ENCODE peak calls at places on chromosomes 7 and 10, in five cellular contexts. F is HepG2, B is A549, M is NB4, H is K562. V is an unnamed sample.

GRCh38 chr7:143382791-143383641 is 1.9 kb downstream of the ZYX start:
- DNase-seq in B (no peak), F (no peak), M (no peak), H (no peak), V (no peak)

GRCh38 chr10:94129393-94130130 is 135.8 kb downstream of the PLCE1 start:
- DNase-seq in M (no peak), B (peak), H (no peak), F (no peak), V (no peak)

GRCh38 chr7:112079671-112080070 is 126.5 kb downstream of the DOCK4 start:
- DNase-seq in B (no peak), M (no peak), H (no peak), F (no peak), V (no peak)

GRCh38 chr7:98251251-98251843 is 685 bp downstream of the TECPR1 start:
- DNase-seq in H (peak), B (no peak), F (peak), M (peak), V (peak)

GRCh38 chr10:70617798-70618568 is 15.4 kb upstream of the PRF1 start:
- DNase-seq in B (no peak), M (no peak), H (no peak), F (no peak), V (no peak)

GRCh38 chr7:48074231-48074654 is 14.8 kb upstream of the UPP1 start:
- DNase-seq in F (no peak), H (no peak), M (no peak), B (no peak), V (no peak)

GRCh38 chr10:49089789-49090595 is 25.3 kb downstream of the VSTM4 start:
- DNase-seq in F (no peak), B (no peak), H (no peak), M (no peak), V (no peak)

GRCh38 chr7:140304071-140304799 is 94.1 kb downstream of the SLC37A3 start:
- DNase-seq in F (peak), B (no peak), M (peak), H (peak), V (peak)

GRCh38 chr10:71077143-71077581 is 135.2 kb upstream of the UNC5B start:
- DNase-seq in M (no peak), H (no peak), B (no peak), F (no peak), V (no peak)

GRCh38 chr7:130288829-130289228 is 4.1 kb upstream of the CPA4 start:
- DNase-seq in B (no peak), H (peak), M (peak), F (peak), V (no peak)

GRCh38 chr7:87312215-87312865 is 33.1 kb upstream of the CROT start:
- DNase-seq in H (peak), B (peak), F (peak), M (peak), V (peak)

GRCh38 chr7:134083766-134084487 is 43.2 kb upstream of the LRGUK start:
- DNase-seq in H (peak), M (peak), B (no peak), F (no peak), V (no peak)

GRCh38 chr7:132653364-132653930 is 77.2 kb upstream of the PLXNA4 start:
- DNase-seq in M (peak), B (no peak), H (no peak), F (no peak), V (no peak)

GRCh38 chr10:104054430-104054829 is 31.2 kb downstream of the COL17A1 start:
- DNase-seq in B (peak), M (no peak), H (no peak), F (no peak), V (peak)

GRCh38 chr7:27774717-27775328 is 34.9 kb downstream of the TAX1BP1 start:
- DNase-seq in H (peak), F (peak), B (no peak), M (peak), V (peak)

GRCh38 chr10:51250278-51250914 is 176.1 kb downstream of the PRKG1 start:
- DNase-seq in H (no peak), M (peak), B (no peak), F (no peak), V (no peak)

GRCh38 chr10:84097787-84098353 is 41.4 kb upstream of the GHITM start:
- DNase-seq in B (no peak), H (no peak), M (peak), F (no peak), V (peak)

GRCh38 chr10:114258274-114258840 is 19.3 kb downstream of the VWA2 start:
- DNase-seq in F (no peak), H (no peak), M (no peak), B (no peak), V (no peak)

GRCh38 chr7:92788559-92789183 is 47.7 kb downstream of the CDK6 start:
- DNase-seq in F (no peak), M (peak), H (peak), B (no peak), V (no peak)

GRCh38 chr10:124150807-124151417 is 57.5 kb upstream of the CHST15 start:
- DNase-seq in H (no peak), B (no peak), M (no peak), F (no peak), V (no peak)

GRCh38 chr10:526651-527312 is 162.7 kb downstream of the DIP2C start:
- DNase-seq in M (peak), H (peak), F (no peak), B (no peak), V (no peak)
- TF ChIP-seq CTCF in M (peak), H (peak), F (peak), B (no peak), V (no peak)

DNA sequence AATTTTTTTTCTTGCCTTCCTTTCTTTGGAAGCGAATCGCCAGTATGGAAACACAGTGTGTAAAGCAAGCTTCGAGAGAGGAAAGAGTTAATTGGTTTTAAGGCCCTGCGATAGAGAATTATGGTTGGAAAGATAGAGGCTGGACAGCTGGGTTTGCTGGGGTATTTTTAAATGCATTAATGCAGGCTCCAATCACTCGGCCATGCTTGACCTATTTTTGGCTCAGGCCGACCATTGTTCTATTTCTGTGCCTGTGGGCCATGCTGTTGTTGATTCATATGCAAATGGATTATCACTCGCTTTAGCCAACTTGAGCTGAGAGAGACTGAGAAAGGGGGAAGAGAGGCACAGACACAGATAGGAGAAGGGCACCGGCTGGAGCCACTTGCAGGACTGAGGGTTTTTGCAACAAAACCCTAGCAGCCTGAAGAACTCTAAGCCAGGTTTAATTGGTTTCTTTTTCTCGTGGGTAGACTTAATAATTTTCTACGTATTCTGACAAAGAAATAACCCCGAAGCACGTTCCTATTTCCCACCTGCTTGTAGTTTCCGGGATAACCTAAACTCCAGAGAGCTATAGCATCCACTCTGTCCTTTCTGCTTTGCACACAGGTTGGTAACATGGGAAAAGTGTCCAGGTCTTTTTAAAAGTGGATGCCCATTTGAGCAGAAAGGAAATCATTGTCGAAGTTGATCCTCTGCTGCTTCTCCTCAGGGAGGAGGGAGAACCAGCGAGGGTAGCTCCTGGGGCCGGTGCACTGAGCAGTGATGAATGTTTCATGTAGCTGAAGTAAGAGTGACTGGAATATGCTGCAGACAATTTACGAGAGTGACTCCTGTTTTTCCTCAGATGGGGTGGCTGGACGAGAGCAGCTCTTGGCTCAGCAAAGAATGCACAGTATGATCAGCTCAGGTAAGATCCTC is at the start of gene HDAC9:
- DNase-seq in H (no peak), B (no peak), F (no peak), M (peak), V (peak)
- TF ChIP-seq MYC in H (no peak), B (no peak), F (no peak), M (no peak), V (no peak)

GRCh38 chr10:53453196-53453595 is 680.6 kb upstream of the MBL2 start:
- DNase-seq in F (peak), H (no peak), M (peak), B (no peak), V (no peak)
- TF ChIP-seq CTCF in F (no peak), H (no peak), M (peak), B (no peak), V (no peak)

DNA sequence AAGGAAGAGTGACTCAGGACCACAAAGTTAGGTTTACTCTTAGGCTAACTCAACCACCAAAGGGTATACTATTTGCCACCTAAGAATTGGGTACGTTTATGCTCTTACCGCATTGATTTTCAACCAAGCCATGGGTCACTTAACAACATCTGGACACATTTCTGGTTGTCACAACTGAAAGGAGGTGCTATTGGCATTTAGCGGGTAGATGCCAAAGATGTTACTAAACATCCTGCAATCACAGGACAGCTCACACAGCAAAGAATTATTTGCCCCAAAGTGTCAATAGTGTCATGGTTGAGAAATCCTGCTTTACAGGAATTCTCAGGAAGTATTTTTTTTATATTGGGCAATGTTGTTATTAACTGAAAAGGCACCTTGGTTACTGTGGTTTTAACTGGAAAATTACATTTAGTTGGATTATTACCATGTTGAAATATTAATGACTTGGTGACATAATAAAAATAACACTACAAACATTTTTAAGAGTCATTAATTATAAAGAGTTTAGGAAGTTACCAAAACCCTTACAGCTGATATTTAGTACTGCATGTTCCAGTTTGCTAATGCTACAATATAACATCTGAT is 185.0 kb upstream of the TMEM196 start:
- DNase-seq in F (peak), M (no peak), H (no peak), B (peak), V (peak)
- TF ChIP-seq MYC in F (no peak), M (no peak), H (no peak), B (no peak), V (no peak)

DNA sequence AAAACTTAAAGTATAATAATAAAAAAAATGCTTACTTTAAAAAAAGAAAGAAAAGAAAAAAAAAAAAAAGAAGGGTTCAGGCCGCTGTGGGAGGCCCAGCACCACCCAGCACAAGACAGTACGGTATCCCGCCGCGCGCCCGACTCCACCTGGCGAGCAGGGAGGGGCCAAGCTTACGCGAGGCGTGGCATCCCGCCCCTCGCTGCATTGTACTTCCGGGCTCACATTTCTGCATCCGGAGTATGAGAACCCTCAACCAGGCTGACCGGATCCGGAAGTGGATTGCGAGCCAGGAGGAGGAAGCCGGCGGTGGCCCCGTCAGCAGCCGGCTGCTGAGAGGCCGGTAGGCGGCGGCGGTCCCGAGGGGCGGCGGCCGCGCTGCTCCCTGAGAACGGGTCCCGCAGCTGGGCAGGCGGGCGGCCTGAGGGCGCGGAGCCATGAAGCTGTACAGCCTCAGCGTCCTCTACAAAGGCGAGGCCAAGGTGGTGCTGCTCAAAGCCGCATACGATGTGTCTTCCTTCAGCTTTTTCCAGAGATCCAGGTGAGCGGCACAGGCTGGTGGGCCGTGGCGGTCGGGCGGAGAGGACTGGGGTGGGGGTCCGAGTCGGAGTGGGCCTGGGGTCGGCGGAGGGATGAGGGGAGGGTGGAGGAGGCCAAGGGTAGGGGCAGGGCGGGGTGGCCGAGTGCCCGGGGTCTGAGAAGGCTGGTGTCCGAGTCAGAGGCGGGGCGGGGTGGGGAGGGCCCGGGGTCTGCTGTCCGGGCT is at the start of gene YKT6:
- DNase-seq in M (peak), H (peak), F (peak), B (peak), V (peak)
- TF ChIP-seq CTCF in M (peak), H (peak), F (peak), B (peak), V (peak)

DNA sequence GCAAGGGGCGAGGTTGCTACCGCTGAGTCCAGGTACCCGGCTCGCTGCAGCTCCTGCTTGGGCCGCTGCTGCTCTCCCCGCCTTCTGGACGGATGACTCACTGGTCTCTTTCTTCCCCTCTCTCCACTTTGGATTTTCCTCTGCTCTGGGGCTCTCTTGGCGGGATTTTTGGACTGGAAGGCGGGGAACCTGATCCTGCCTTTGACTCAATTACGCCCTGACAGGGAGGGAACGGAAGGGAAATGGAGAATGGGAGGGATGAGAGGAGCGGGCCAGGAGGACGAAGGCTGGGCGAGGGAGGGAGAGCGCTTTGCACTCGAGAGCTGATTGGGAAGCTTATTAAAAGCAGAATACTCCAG is at the start of gene PTN:
- DNase-seq in F (no peak), B (no peak), M (no peak), H (no peak), V (no peak)
- TF ChIP-seq MYC in F (no peak), B (no peak), M (no peak), H (no peak), V (no peak)